ENCODE peak calls at places on chromosome 16, in nine cellular contexts. U is progenitor cell of endocrine pancreas; T is stimulated activated naive B cell treated with anti-CD40 and anti-IgM and Interleukin-4, amounts not matched to agents 10 μg/mL and 1 μg/mL and 100 μg/mL, for 72 hours; B is iris pigment epithelial cell; Y is stimulated activated CD8-positive, alpha-beta memory T cell treated with anti-CD3 and anti-CD28 coated beads, Interleukin-7, amount 100 ng/mL, for 1 hour; E is left colon; X is HuH-7.5; D is effector memory CD4-positive, alpha-beta T cell; S is foreskin fibroblast. J is an unnamed sample.

GRCh38 chr16:66878067-66878466 is 2.2 kb upstream of the PDP2 start:
- DNase-seq in T (peak; percentile 65), E (no peak), S (peak; percentile 40), U (no peak), D (no peak), B (no peak), Y (no peak), X (no peak), J (no peak)

GRCh38 chr16:81443688-81444447 is 740 bp upstream of the CMIP start:
- DNase-seq in X (peak; percentile 73), D (no peak), U (peak; percentile 27), E (peak; percentile 55), Y (no peak), T (no peak), B (no peak), S (no peak), J (no peak)

GRCh38 chr16:81190667-81191066 is 47.8 kb upstream of the BCO1 start:
- DNase-seq in D (no peak), T (no peak), E (no peak), S (peak; percentile 78), B (peak; percentile 77), Y (no peak), U (no peak), X (no peak), J (no peak)

GRCh38 chr16:28900601-28901000 is 22.3 kb downstream of the ATP2A1 start:
- DNase-seq in Y (no peak), T (no peak), D (no peak), E (no peak), U (no peak), S (no peak), X (no peak), B (no peak), J (no peak)

GRCh38 chr16:50684823-50685455 is 3.8 kb upstream of the SNX20 start:
- DNase-seq in T (no peak), B (no peak), D (peak; percentile 24), U (no peak), E (no peak), X (no peak), S (no peak), Y (no peak), J (no peak)

GRCh38 chr16:68280160-68280559 is 15.8 kb downstream of the SLC7A6 start:
- DNase-seq in Y (no peak), U (no peak), S (no peak), X (no peak), T (no peak), E (no peak), B (no peak), D (no peak), J (no peak)

GRCh38 chr16:79362312-79362970 is 238.1 kb downstream of the MAF start:
- DNase-seq in B (no peak), U (no peak), S (no peak), T (no peak), D (no peak), Y (no peak), X (no peak), E (no peak), J (no peak)

GRCh38 chr16:13992976-13993375 is 73.0 kb downstream of the ERCC4 start:
- DNase-seq in T (no peak), D (no peak), Y (no peak), E (no peak), X (no peak), U (no peak), S (no peak), B (no peak), J (no peak)

GRCh38 chr16:70438325-70438982 is 446 bp downstream of the ST3GAL2 start:
- DNase-seq in Y (no peak), D (no peak), U (peak; percentile 28), S (no peak), X (no peak), T (peak; percentile 15), E (no peak), B (no peak), J (no peak)

GRCh38 chr16:79598341-79599181 is 2.0 kb downstream of the MAF start:
- DNase-seq in D (peak; percentile 31), X (peak; percentile 84), T (peak; percentile 4), S (peak; percentile 63), E (peak; percentile 45), B (peak; percentile 33), Y (peak; percentile 22), U (peak; percentile 51), J (peak; percentile 46)

GRCh38 chr16:85923153-85924021 is 24.4 kb downstream of the IRF8 start:
- DNase-seq in X (no peak), B (peak; percentile 85), Y (no peak), T (no peak), D (no peak), U (no peak), E (no peak), S (peak; percentile 68), J (no peak)

GRCh38 chr16:15732416-15732815 is 82.4 kb downstream of the NDE1 start:
- DNase-seq in E (no peak), Y (no peak), T (no peak), D (no peak), U (no peak), X (no peak), S (peak; percentile 18), B (peak; percentile 9), J (no peak)

GRCh38 chr16:21626659-21627277 is 25.6 kb downstream of the IGSF6 start:
- DNase-seq in D (peak; percentile 19), E (peak; percentile 40), B (peak; percentile 97), Y (no peak), S (peak; percentile 97), U (no peak), T (no peak), X (no peak), J (peak; percentile 5)

GRCh38 chr16:79929260-79929977 is 328.9 kb upstream of the MAF start:
- DNase-seq in X (no peak), U (no peak), Y (no peak), D (no peak), E (no peak), B (no peak), S (no peak), T (no peak), J (no peak)

J was measured in effector memory CD8-positive, alpha-beta T cell.